ENCODE peak calls at places on chromosomes 5 and 9, in eight cellular contexts. One of them, this sample, is unnamed.

GRCh38 chr9:15927131-15927530 is 374.3 kb downstream of the CCDC171 start:
- DNase-seq in esophagus squamous epithelium: no peak
- DNase-seq in suprapubic skin: no peak
- DNase-seq in GM12878: no peak
- DNase-seq in adrenal gland: no peak
- DNase-seq in spleen: no peak
- DNase-seq in right lobe of liver: no peak
- DNase-seq in IMR-90: peak; percentile 24
- DNase-seq in this sample: no peak

GRCh38 chr5:2686725-2687124 is 64.8 kb downstream of the IRX2 start:
- DNase-seq in esophagus squamous epithelium: no peak
- DNase-seq in suprapubic skin: no peak
- DNase-seq in GM12878: no peak
- DNase-seq in adrenal gland: no peak
- DNase-seq in spleen: no peak
- DNase-seq in right lobe of liver: no peak
- DNase-seq in IMR-90: no peak
- DNase-seq in this sample: no peak

GRCh38 chr5:34044950-34045525 is 2.0 kb upstream of the C1QTNF3 start:
- DNase-seq in esophagus squamous epithelium: no peak
- DNase-seq in suprapubic skin: no peak
- DNase-seq in GM12878: no peak
- DNase-seq in adrenal gland: no peak
- DNase-seq in spleen: no peak
- DNase-seq in right lobe of liver: no peak
- DNase-seq in IMR-90: no peak
- DNase-seq in this sample: no peak

GRCh38 chr5:39518516-39518915 is 93.7 kb upstream of the DAB2 start:
- DNase-seq in esophagus squamous epithelium: no peak
- DNase-seq in suprapubic skin: no peak
- DNase-seq in GM12878: no peak
- DNase-seq in adrenal gland: no peak
- DNase-seq in spleen: no peak
- DNase-seq in right lobe of liver: no peak
- DNase-seq in IMR-90: peak; percentile 85
- DNase-seq in this sample: no peak

GRCh38 chr9:133191989-133192388 is 17.1 kb downstream of the OBP2B start:
- DNase-seq in esophagus squamous epithelium: no peak
- DNase-seq in suprapubic skin: no peak
- DNase-seq in GM12878: no peak
- DNase-seq in adrenal gland: no peak
- DNase-seq in spleen: no peak
- DNase-seq in right lobe of liver: peak; percentile 32
- DNase-seq in IMR-90: no peak
- DNase-seq in this sample: no peak

GRCh38 chr9:4756420-4756819 is 15.4 kb upstream of the AK3 start:
- DNase-seq in esophagus squamous epithelium: no peak
- DNase-seq in suprapubic skin: no peak
- DNase-seq in GM12878: no peak
- DNase-seq in adrenal gland: no peak
- DNase-seq in spleen: no peak
- DNase-seq in right lobe of liver: no peak
- DNase-seq in IMR-90: no peak
- DNase-seq in this sample: no peak

GRCh38 chr5:128472919-128473318 is 65.1 kb downstream of the FBN2 start:
- DNase-seq in esophagus squamous epithelium: no peak
- DNase-seq in suprapubic skin: no peak
- DNase-seq in GM12878: no peak
- DNase-seq in adrenal gland: no peak
- DNase-seq in spleen: no peak
- DNase-seq in right lobe of liver: no peak
- DNase-seq in IMR-90: no peak
- DNase-seq in this sample: no peak

GRCh38 chr9:445033-445432 is 230.4 kb downstream of the DOCK8 start:
- DNase-seq in esophagus squamous epithelium: no peak
- DNase-seq in suprapubic skin: no peak
- DNase-seq in GM12878: no peak
- DNase-seq in adrenal gland: no peak
- DNase-seq in spleen: no peak
- DNase-seq in right lobe of liver: no peak
- DNase-seq in IMR-90: no peak
- DNase-seq in this sample: peak; percentile 60

GRCh38 chr5:78679905-78680304 is 31.3 kb upstream of the LHFPL2 start:
- DNase-seq in esophagus squamous epithelium: no peak
- DNase-seq in suprapubic skin: no peak
- DNase-seq in GM12878: no peak
- DNase-seq in adrenal gland: no peak
- DNase-seq in spleen: no peak
- DNase-seq in right lobe of liver: no peak
- DNase-seq in IMR-90: no peak
- DNase-seq in this sample: no peak

GRCh38 chr5:58543723-58544122 is 39.2 kb upstream of the RAB3C start:
- DNase-seq in esophagus squamous epithelium: no peak
- DNase-seq in suprapubic skin: no peak
- DNase-seq in GM12878: no peak
- DNase-seq in adrenal gland: no peak
- DNase-seq in spleen: no peak
- DNase-seq in right lobe of liver: no peak
- DNase-seq in IMR-90: no peak
- DNase-seq in this sample: no peak

GRCh38 chr9:129489838-129490582 is 130.9 kb downstream of the C9orf50 start:
- DNase-seq in esophagus squamous epithelium: no peak
- DNase-seq in suprapubic skin: peak; percentile 74
- DNase-seq in GM12878: no peak
- DNase-seq in adrenal gland: no peak
- DNase-seq in spleen: peak; percentile 83
- DNase-seq in right lobe of liver: no peak
- DNase-seq in IMR-90: peak; percentile 45
- DNase-seq in this sample: no peak

GRCh38 chr5:174097486-174098185 is 52.1 kb downstream of the NSG2 start:
- DNase-seq in esophagus squamous epithelium: no peak
- DNase-seq in suprapubic skin: no peak
- DNase-seq in GM12878: no peak
- DNase-seq in adrenal gland: no peak
- DNase-seq in spleen: no peak
- DNase-seq in right lobe of liver: no peak
- DNase-seq in IMR-90: no peak
- DNase-seq in this sample: no peak

GRCh38 chr5:88883059-88883565 is at the start of gene MEF2C:
- DNase-seq in esophagus squamous epithelium: peak; percentile 21
- DNase-seq in suprapubic skin: peak; percentile 75
- DNase-seq in GM12878: no peak
- DNase-seq in adrenal gland: peak; percentile 86
- DNase-seq in spleen: peak; percentile 91
- DNase-seq in right lobe of liver: peak; percentile 64
- DNase-seq in IMR-90: peak; percentile 81
- DNase-seq in this sample: peak; percentile 51
- H3K27me3 ChIP-seq in esophagus squamous epithelium: no peaks in the 10 kb centered on the region
- H3K27me3 ChIP-seq in suprapubic skin: no peaks in the 10 kb centered on the region
- H3K27me3 ChIP-seq in GM12878: no peaks in the 10 kb centered on the region
- H3K27me3 ChIP-seq in adrenal gland: no peaks in the 10 kb centered on the region
- H3K27me3 ChIP-seq in spleen: no peaks in the 10 kb centered on the region
- H3K27me3 ChIP-seq in right lobe of liver: no peaks in the 10 kb centered on the region
- H3K27me3 ChIP-seq in IMR-90: no peaks in the 10 kb centered on the region
- H3K27me3 ChIP-seq in this sample: peaks cover 7% of the 10 kb centered on the region

DNA sequence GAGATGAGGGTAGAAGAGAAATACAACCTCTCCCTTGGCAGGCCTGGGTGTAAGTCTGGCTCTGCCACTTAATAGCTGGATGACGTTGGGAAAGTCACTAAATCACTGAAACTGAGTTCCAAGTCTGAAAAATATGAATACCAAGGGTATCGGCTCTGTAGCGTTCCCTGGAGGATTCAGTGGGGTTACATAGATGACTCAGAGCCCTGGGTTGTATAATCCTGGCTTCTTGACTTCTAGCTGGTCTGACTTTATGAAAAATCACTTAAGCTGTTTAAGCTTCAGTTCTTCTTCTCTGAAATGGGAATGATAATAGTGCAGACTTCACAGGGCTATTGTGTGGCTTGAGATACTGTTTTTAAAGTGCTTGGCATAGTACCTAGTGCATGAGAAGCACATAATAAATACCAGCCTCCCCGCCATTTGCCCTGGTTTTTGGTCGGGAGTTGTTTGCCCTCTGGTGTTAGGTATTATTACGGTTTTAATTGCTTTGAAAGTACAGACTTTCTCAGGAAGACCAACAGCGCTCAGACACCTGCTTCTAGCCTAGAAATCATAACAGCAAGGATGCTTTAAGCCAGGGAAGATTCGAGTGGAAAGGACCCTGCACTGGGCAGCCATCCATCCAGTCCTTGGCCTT is 43.0 kb downstream of the CYFIP2 start:
- DNase-seq in esophagus squamous epithelium: no peak
- DNase-seq in suprapubic skin: no peak
- DNase-seq in GM12878: peak; percentile 27
- DNase-seq in adrenal gland: no peak
- DNase-seq in spleen: no peak
- DNase-seq in right lobe of liver: no peak
- DNase-seq in IMR-90: no peak
- DNase-seq in this sample: no peak
- H3K4me1 ChIP-seq in esophagus squamous epithelium: no peaks in the 10 kb centered on the region
- H3K4me1 ChIP-seq in suprapubic skin: no peaks in the 10 kb centered on the region
- H3K4me1 ChIP-seq in GM12878: no peaks in the 10 kb centered on the region
- H3K4me1 ChIP-seq in adrenal gland: no peaks in the 10 kb centered on the region
- H3K4me1 ChIP-seq in spleen: peaks cover 9% of the 10 kb centered on the region
- H3K4me1 ChIP-seq in right lobe of liver: no peaks in the 10 kb centered on the region
- H3K4me1 ChIP-seq in IMR-90: no peaks in the 10 kb centered on the region
- H3K4me1 ChIP-seq in this sample: no peaks in the 10 kb centered on the region

GRCh38 chr5:141680178-141680577 is 1.9 kb downstream of the ARAP3 start:
- DNase-seq in esophagus squamous epithelium: no peak
- DNase-seq in suprapubic skin: no peak
- DNase-seq in GM12878: no peak
- DNase-seq in adrenal gland: no peak
- DNase-seq in spleen: peak; percentile 78
- DNase-seq in right lobe of liver: no peak
- DNase-seq in IMR-90: no peak
- DNase-seq in this sample: no peak

GRCh38 chr5:141680751-141681201 is 1.3 kb downstream of the ARAP3 start:
- DNase-seq in esophagus squamous epithelium: no peak
- DNase-seq in suprapubic skin: no peak
- DNase-seq in GM12878: no peak
- DNase-seq in adrenal gland: peak; percentile 50
- DNase-seq in spleen: no peak
- DNase-seq in right lobe of liver: no peak
- DNase-seq in IMR-90: peak; percentile 41
- DNase-seq in this sample: no peak

GRCh38 chr5:141681295-141681694 is 735 bp downstream of the ARAP3 start:
- DNase-seq in esophagus squamous epithelium: no peak
- DNase-seq in suprapubic skin: no peak
- DNase-seq in GM12878: no peak
- DNase-seq in adrenal gland: no peak
- DNase-seq in spleen: no peak
- DNase-seq in right lobe of liver: no peak
- DNase-seq in IMR-90: no peak
- DNase-seq in this sample: no peak

GRCh38 chr5:141683596-141684161 is 1.6 kb upstream of the ARAP3 start:
- DNase-seq in esophagus squamous epithelium: no peak
- DNase-seq in suprapubic skin: no peak
- DNase-seq in GM12878: no peak
- DNase-seq in adrenal gland: no peak
- DNase-seq in spleen: peak; percentile 2
- DNase-seq in right lobe of liver: no peak
- DNase-seq in IMR-90: no peak
- DNase-seq in this sample: no peak

DNA sequence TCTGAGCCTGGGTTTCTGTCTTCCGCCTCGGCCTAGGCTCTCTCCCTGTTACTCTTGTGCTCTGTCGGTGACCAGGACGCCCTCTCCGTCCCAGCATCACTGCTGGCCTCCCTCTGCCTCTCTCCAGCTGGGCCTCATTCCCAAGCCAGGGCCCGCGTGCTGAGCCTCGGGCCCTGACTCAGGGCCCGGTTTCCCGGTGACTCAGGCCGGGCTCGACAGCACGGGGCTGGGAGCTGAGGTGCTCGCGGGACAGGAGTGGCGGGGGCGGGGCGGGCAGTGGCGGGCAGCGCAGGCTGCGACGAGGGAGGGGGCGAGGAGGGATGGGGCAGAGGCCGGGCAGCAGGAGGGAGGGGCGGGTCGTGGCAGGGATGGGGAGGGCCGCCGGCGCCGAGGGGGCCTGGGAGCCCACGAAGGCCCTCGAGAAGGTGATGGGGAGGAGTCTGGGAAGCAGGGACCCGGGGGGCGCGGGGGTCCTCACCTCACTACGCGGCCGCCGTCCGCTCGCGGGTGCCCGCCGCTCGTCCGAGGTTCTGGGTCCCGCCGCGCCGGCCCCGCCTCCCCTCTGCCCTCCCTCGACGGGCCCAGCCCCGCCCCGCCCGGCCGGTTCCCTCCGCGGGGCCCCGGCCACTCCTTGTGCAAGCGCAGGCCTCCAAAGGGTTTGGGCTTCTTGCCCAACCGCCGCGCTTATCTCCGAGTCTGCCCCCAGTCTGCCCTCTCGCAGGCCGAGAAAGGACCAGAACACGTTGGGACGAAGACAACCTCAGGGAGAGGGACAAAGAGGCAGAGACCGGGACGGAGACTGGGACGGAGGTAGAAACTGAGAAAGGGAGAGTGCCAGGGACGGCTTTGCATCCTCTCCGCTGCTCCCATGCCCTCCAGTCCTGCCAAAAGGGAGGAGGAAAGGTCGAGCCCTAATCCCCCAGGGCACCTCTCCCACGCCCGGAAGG is at the start of gene ARAP3:
- DNase-seq in esophagus squamous epithelium: no peak
- DNase-seq in suprapubic skin: peak; percentile 85
- DNase-seq in GM12878: no peak
- DNase-seq in adrenal gland: peak; percentile 92
- DNase-seq in spleen: peak; percentile 96
- DNase-seq in right lobe of liver: peak; percentile 90
- DNase-seq in IMR-90: peak; percentile 89
- DNase-seq in this sample: peak; percentile 96
- TF ChIP-seq POLR2A in esophagus squamous epithelium: no peak
- TF ChIP-seq POLR2A in suprapubic skin: no peak
- TF ChIP-seq POLR2A in GM12878: no peak
- TF ChIP-seq POLR2A in adrenal gland: no peak
- TF ChIP-seq POLR2A in spleen: no peak
- TF ChIP-seq POLR2A in right lobe of liver: no peak
- TF ChIP-seq POLR2A in IMR-90: peak; percentile 78
- TF ChIP-seq POLR2A in this sample: no peak

DNA sequence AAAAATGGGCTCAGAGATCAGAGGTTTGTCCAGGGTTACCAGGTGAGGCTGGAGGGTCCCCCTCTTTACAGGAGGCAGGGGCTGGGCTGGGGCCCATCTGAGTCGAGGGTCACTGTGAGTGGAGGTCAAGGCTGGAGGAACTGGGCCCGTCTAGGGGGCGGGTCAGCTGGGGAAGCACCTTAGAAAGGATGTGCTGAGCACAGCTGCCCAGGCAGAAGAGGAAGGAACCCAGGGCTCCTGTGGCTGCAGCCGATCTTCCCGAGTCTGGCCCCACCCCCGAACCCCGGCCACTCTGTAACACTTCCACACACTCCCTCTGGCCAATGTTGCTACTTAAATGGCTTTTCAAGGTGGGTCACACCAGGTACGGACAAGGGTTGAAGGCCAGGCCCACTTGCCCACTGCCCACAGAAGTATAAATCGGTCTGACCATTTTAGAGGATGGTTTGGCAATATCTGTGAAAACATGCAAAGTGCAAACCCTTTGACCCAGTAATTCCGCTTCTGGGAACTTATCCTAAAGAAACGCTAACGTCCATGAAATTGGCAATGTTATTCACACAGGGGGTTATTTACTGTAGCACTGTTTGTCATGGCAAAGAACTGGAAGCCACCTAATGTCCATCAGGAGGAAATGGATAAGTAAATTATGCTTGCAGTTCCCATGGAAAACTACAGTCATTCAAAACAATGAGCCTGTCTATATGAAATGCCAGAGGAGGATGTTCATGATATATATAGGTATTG is 30.5 kb upstream of the EEIG1 start:
- DNase-seq in esophagus squamous epithelium: no peak
- DNase-seq in suprapubic skin: no peak
- DNase-seq in GM12878: no peak
- DNase-seq in adrenal gland: no peak
- DNase-seq in spleen: peak; percentile 83
- DNase-seq in right lobe of liver: no peak
- DNase-seq in IMR-90: no peak
- DNase-seq in this sample: no peak
- H3K27me3 ChIP-seq in esophagus squamous epithelium: no peaks in the 10 kb centered on the region
- H3K27me3 ChIP-seq in suprapubic skin: no peaks in the 10 kb centered on the region
- H3K27me3 ChIP-seq in GM12878: no peaks in the 10 kb centered on the region
- H3K27me3 ChIP-seq in adrenal gland: no peaks in the 10 kb centered on the region
- H3K27me3 ChIP-seq in spleen: no peaks in the 10 kb centered on the region
- H3K27me3 ChIP-seq in right lobe of liver: no peaks in the 10 kb centered on the region
- H3K27me3 ChIP-seq in IMR-90: no peaks in the 10 kb centered on the region
- H3K27me3 ChIP-seq in this sample: no peaks in the 10 kb centered on the region

This sample was measured in stomach.